ENCODE peak calls at places on chromosomes 2 and 18, in six cellular contexts. S is HuH-7, A is T-cell, B is amygdala, N is T-helper 2 cell, G is GM12892. U is an unnamed sample.

GRCh38 chr18:48621240-48621639 is 82.4 kb downstream of the CTIF start:
- DNase-seq in A (no peak), B (no peak), N (no peak), G (no peak), S (no peak), U (no peak)

GRCh38 chr2:12269041-12269972 is 447.4 kb upstream of the TRIB2 start:
- DNase-seq in A (no peak), G (no peak), B (no peak), N (no peak), S (no peak), U (no peak)

GRCh38 chr2:6780765-6781274 is 84.9 kb downstream of the CMPK2 start:
- DNase-seq in A (no peak), G (no peak), S (no peak), B (no peak), N (no peak), U (no peak)

GRCh38 chr2:100416397-100416938 is 1.0 kb downstream of the CHST10 start:
- DNase-seq in N (no peak), A (no peak), B (no peak), G (no peak), S (no peak), U (no peak)

GRCh38 chr2:42545714-42546390 is 22.6 kb upstream of the MTA3 start:
- DNase-seq in B (no peak), A (no peak), G (no peak), N (no peak), S (no peak), U (no peak)

GRCh38 chr2:239818086-239818485 is 207.1 kb downstream of the NDUFA10 start:
- DNase-seq in A (no peak), G (no peak), S (no peak), B (no peak), N (no peak), U (no peak)

GRCh38 chr2:134869941-134870736 is 31.7 kb downstream of the ACMSD start:
- DNase-seq in S (no peak), A (no peak), G (no peak), B (no peak), N (no peak), U (no peak)

GRCh38 chr2:240791821-240792657 is 28.0 kb downstream of the KIF1A start:
- DNase-seq in S (no peak), A (no peak), B (no peak), G (no peak), N (no peak), U (no peak)

GRCh38 chr2:68907232-68907922 is 36.2 kb upstream of the BMP10 start:
- DNase-seq in A (no peak), G (no peak), N (no peak), B (no peak), S (no peak), U (no peak)

GRCh38 chr2:201432551-201433388 is 18.5 kb downstream of the TRAK2 start:
- DNase-seq in G (no peak), S (no peak), N (no peak), A (no peak), B (no peak), U (no peak)

GRCh38 chr2:121184248-121184862 is 100.6 kb downstream of the TFCP2L1 start:
- DNase-seq in G (no peak), B (no peak), N (no peak), A (no peak), S (no peak), U (no peak)

GRCh38 chr2:43897492-43897891 is 58.7 kb downstream of the ABCG8 start:
- DNase-seq in S (no peak), N (no peak), G (no peak), B (no peak), A (no peak), U (no peak)

GRCh38 chr2:232458051-232458660 is 2.2 kb downstream of the ALPI start:
- DNase-seq in B (no peak), S (no peak), A (no peak), N (no peak), G (no peak), U (no peak)

GRCh38 chr2:227222292-227222691 is 57.9 kb downstream of the COL4A3 start:
- DNase-seq in G (no peak), B (no peak), N (no peak), S (no peak), A (no peak), U (no peak)

GRCh38 chr18:80194874-80195570 is 52.3 kb downstream of the PARD6G start:
- DNase-seq in S (no peak), G (no peak), B (no peak), A (no peak), N (no peak), U (no peak)

GRCh38 chr2:64036343-64036742 is 17.1 kb upstream of the VPS54 start:
- DNase-seq in B (no peak), A (no peak), G (no peak), N (no peak), S (no peak), U (no peak)

GRCh38 chr2:42128731-42129486 is 40.2 kb upstream of the EML4 start:
- DNase-seq in A (no peak), N (no peak), B (no peak), G (no peak), S (no peak), U (no peak)

GRCh38 chr18:45068563-45069191 is 388.0 kb downstream of the SETBP1 start:
- DNase-seq in A (no peak), B (no peak), N (no peak), S (no peak), G (no peak), U (no peak)

GRCh38 chr2:120765911-120766757 is 30.5 kb downstream of the GLI2 start:
- DNase-seq in S (no peak), G (no peak), B (no peak), N (no peak), A (no peak), U (no peak)

GRCh38 chr2:231399046-231399852 is 3.7 kb downstream of the B3GNT7 start:
- DNase-seq in G (no peak), B (no peak), N (no peak), A (no peak), S (no peak), U (no peak)

GRCh38 chr2:241354668-241355658 is 1.1 kb upstream of the FARP2 start:
- DNase-seq in B (no peak), S (peak), G (no peak), N (peak), A (peak), U (peak)

GRCh38 chr2:216689397-216689796 is 6.0 kb downstream of the IGFBP5 start:
- DNase-seq in S (no peak), B (no peak), G (no peak), A (no peak), N (no peak), U (no peak)

GRCh38 chr2:3244486-3244885 is 133.1 kb downstream of the EIPR1 start:
- DNase-seq in N (no peak), S (no peak), B (no peak), G (no peak), A (no peak), U (no peak)

GRCh38 chr2:83784920-83785319 is 674.2 kb downstream of the SUCLG1 start:
- DNase-seq in B (no peak), G (no peak), S (no peak), N (no peak), A (no peak), U (no peak)

GRCh38 chr2:71070294-71071025 is 2.0 kb downstream of the NAGK start:
- DNase-seq in S (peak), B (no peak), G (no peak), A (no peak), N (no peak), U (no peak)

GRCh38 chr2:30382995-30383394 is 64.1 kb upstream of the LCLAT1 start:
- DNase-seq in A (no peak), N (no peak), G (no peak), S (no peak), B (no peak), U (no peak)

GRCh38 chr2:8431446-8432125 is 250.3 kb upstream of the ID2 start:
- DNase-seq in G (no peak), A (no peak), B (no peak), S (no peak), N (no peak), U (no peak)

GRCh38 chr2:41735006-41735405 is 312.8 kb upstream of the PKDCC start:
- DNase-seq in N (no peak), B (no peak), G (no peak), A (no peak), S (no peak), U (no peak)